ENCODE peak calls at places on chromosomes 12 and 14, in nine cellular contexts. S is left cardiac atrium, I is activated T-cell treated with anti-CD3 and anti-CD28 coated beads for 24 hours, X is germinal center, J is erythroblast, Y is ELR, W is mesenchymal stem cell, B is Caco-2, A is choroid plexus epithelial cell. O is an unnamed sample.

GRCh38 chr14:94771906-94772468 is 2.1 kb upstream of the GSC start:
- DNase-seq in A (no peak), Y (no peak), J (no peak), S (no peak), I (no peak), X (no peak), W (no peak), B (no peak), O (no peak)

GRCh38 chr14:56124296-56124695 is 6.1 kb downstream of the PELI2 start:
- DNase-seq in B (no peak), S (no peak), I (no peak), X (no peak), W (peak; percentile 40), J (no peak), Y (no peak), A (no peak), O (no peak)

GRCh38 chr12:7995266-7995963 is 37.1 kb upstream of the FOXJ2 start:
- DNase-seq in A (peak; percentile 94), W (peak; percentile 91), J (peak; percentile 83), S (peak; percentile 87), I (peak; percentile 79), Y (peak; percentile 90), X (peak; percentile 71), B (peak; percentile 90), O (peak; percentile 7)

GRCh38 chr12:93707836-93708235 is 30.7 kb downstream of the CRADD start:
- DNase-seq in X (no peak), Y (peak; percentile 75), S (no peak), J (no peak), W (peak; percentile 10), B (peak; percentile 26), I (no peak), A (peak; percentile 38), O (no peak)

GRCh38 chr12:19411234-19412221 is 27.8 kb upstream of the AEBP2 start:
- DNase-seq in A (no peak), X (no peak), I (no peak), B (no peak), W (no peak), Y (no peak), J (no peak), S (no peak), O (no peak)

GRCh38 chr12:116713529-116713928 is 24.3 kb downstream of the SPRING1 start:
- DNase-seq in Y (peak; percentile 15), X (no peak), J (no peak), S (no peak), W (no peak), I (no peak), A (peak; percentile 33), B (no peak), O (no peak)

GRCh38 chr12:24268663-24269186 is 319.3 kb upstream of the SOX5 start:
- DNase-seq in S (no peak), Y (no peak), J (no peak), A (no peak), X (no peak), W (no peak), I (no peak), B (no peak), O (no peak)

GRCh38 chr12:113479578-113480335 is 8.1 kb upstream of the LHX5 start:
- DNase-seq in Y (peak; percentile 42), J (peak; percentile 45), B (peak; percentile 62), W (peak; percentile 45), A (peak; percentile 41), I (no peak), S (no peak), X (peak; percentile 41), O (no peak)

GRCh38 chr12:25529738-25530137 is 23.3 kb downstream of the LMNTD1 start:
- DNase-seq in I (no peak), A (peak; percentile 57), B (no peak), Y (peak; percentile 71), J (no peak), W (no peak), X (no peak), S (no peak), O (no peak)

GRCh38 chr12:67578976-67579661 is 69.4 kb upstream of the DYRK2 start:
- DNase-seq in B (no peak), I (no peak), W (no peak), Y (peak; percentile 10), S (no peak), X (no peak), J (no peak), A (peak; percentile 30), O (no peak)

GRCh38 chr12:53989227-53990113 is 4.5 kb downstream of the HOXC10 start:
- DNase-seq in Y (peak; percentile 67), I (no peak), W (peak; percentile 71), B (peak; percentile 54), J (peak; percentile 41), S (no peak), A (peak; percentile 66), X (peak; percentile 36), O (no peak)

GRCh38 chr12:108457006-108457733 is 57.9 kb upstream of the FICD start:
- DNase-seq in J (peak; percentile 63), Y (peak; percentile 69), B (peak; percentile 62), A (peak; percentile 81), I (no peak), S (no peak), W (peak; percentile 17), X (peak; percentile 50), O (peak; percentile 10)

GRCh38 chr12:114397978-114398881 is 7.7 kb downstream of the TBX5 start:
- DNase-seq in B (no peak), W (no peak), S (no peak), J (no peak), X (no peak), Y (no peak), A (no peak), I (no peak), O (no peak)

GRCh38 chr12:69056743-69057515 is 124.0 kb upstream of the CPM start:
- DNase-seq in A (peak; percentile 69), B (no peak), X (no peak), J (no peak), S (no peak), Y (peak; percentile 36), I (no peak), W (peak; percentile 55), O (no peak)

GRCh38 chr14:84927096-84927910 is 602.6 kb upstream of the FLRT2 start:
- DNase-seq in J (no peak), I (no peak), S (no peak), Y (no peak), A (peak; percentile 31), W (no peak), X (no peak), B (no peak), O (no peak)

GRCh38 chr12:124675881-124676688 is 108.7 kb upstream of the NCOR2 start:
- DNase-seq in X (no peak), A (peak; percentile 64), B (no peak), I (no peak), Y (peak; percentile 45), W (peak; percentile 84), S (peak; percentile 67), J (no peak), O (no peak)

GRCh38 chr12:130953783-130954543 is at the start of gene ADGRD1:
- DNase-seq in S (peak; percentile 69), X (no peak), I (no peak), W (peak; percentile 59), Y (no peak), B (peak; percentile 26), J (no peak), A (peak; percentile 41), O (no peak)